ENCODE peak calls at places on chromosome 18, in four cellular contexts. Q is SK-N-SH, E is kidney, A is A549. Z is an unnamed sample.

GRCh38 chr18:26642461-26643348 is 94.4 kb upstream of the KCTD1 start:
- DNase-seq in Q (no peak), E (no peak), A (no peak), Z (no peak)

GRCh38 chr18:74951165-74951760 is 257.7 kb downstream of the PTGR3 start:
- DNase-seq in Q (no peak), E (peak; percentile 77), A (peak; percentile 9), Z (no peak)

GRCh38 chr18:3151379-3152264 is 68.1 kb downstream of the MYOM1 start:
- DNase-seq in Q (peak; percentile 64), E (no peak), A (peak; percentile 17), Z (no peak)

GRCh38 chr18:63867368-63867767 is 20.1 kb upstream of the SERPINB2 start:
- DNase-seq in Q (no peak), E (no peak), A (no peak), Z (no peak)

GRCh38 chr18:77984833-77985232 is 735.2 kb downstream of the GALR1 start:
- DNase-seq in Q (no peak), E (no peak), A (no peak), Z (no peak)

GRCh38 chr18:10397004-10397403 is 57.4 kb upstream of the APCDD1 start:
- DNase-seq in Q (no peak), E (no peak), A (no peak), Z (no peak)

GRCh38 chr18:65435529-65435928 is 315.3 kb upstream of the CDH7 start:
- DNase-seq in Q (no peak), E (no peak), A (no peak), Z (no peak)

GRCh38 chr18:67600181-67600631 is 83.7 kb upstream of the DSEL start:
- DNase-seq in Q (peak; percentile 60), E (no peak), A (no peak), Z (no peak)

GRCh38 chr18:58175122-58175687 is 131.2 kb downstream of the NEDD4L start:
- DNase-seq in Q (no peak), E (no peak), A (no peak), Z (no peak)

GRCh38 chr18:9613550-9614400 is 584 bp downstream of the PPP4R1 start:
- DNase-seq in Q (peak; percentile 80), E (peak; percentile 89), A (no peak), Z (peak; percentile 48)

GRCh38 chr18:36394486-36394885 is 97.0 kb downstream of the FHOD3 start:
- DNase-seq in Q (no peak), E (no peak), A (no peak), Z (no peak)

GRCh38 chr18:13541621-13542519 is 184.5 kb downstream of the FAM210A start:
- DNase-seq in Q (no peak), E (no peak), A (peak; percentile 4), Z (no peak)

GRCh38 chr18:5058768-5059539 is 138.1 kb downstream of the AKAIN1 start:
- DNase-seq in Q (no peak), E (no peak), A (no peak), Z (no peak)

GRCh38 chr18:46723856-46724415 is 32.9 kb downstream of the ST8SIA5 start:
- DNase-seq in Q (no peak), E (no peak), A (no peak), Z (no peak)

GRCh38 chr18:75456277-75456676 is 28.8 kb upstream of the SMIM21 start:
- DNase-seq in Q (no peak), E (no peak), A (no peak), Z (no peak)

GRCh38 chr18:79477711-79478483 is 82.2 kb downstream of the NFATC1 start:
- DNase-seq in Q (no peak), E (peak; percentile 55), A (no peak), Z (no peak)

GRCh38 chr18:44830551-44830950 is 149.9 kb downstream of the SETBP1 start:
- DNase-seq in Q (no peak), E (no peak), A (no peak), Z (no peak)

GRCh38 chr18:906416-907170 is 1.9 kb downstream of the ADCYAP1 start:
- DNase-seq in Q (peak; percentile 23), E (no peak), A (no peak), Z (no peak)

GRCh38 chr18:42296723-42297122 is 341.7 kb downstream of the PIK3C3 start:
- DNase-seq in Q (no peak), E (no peak), A (no peak), Z (no peak)

GRCh38 chr18:72544092-72544886 is at the start of gene CBLN2:
- DNase-seq in Q (peak; percentile 92), E (peak; percentile 69), A (peak; percentile 49), Z (peak; percentile 71)
- TF ChIP-seq CTCF in Q (peak; percentile 78), E (peak; percentile 62), A (peak; percentile 73), Z (peak; percentile 97)

GRCh38 chr18:62458346-62458745 is 64.5 kb upstream of the ZCCHC2 start:
- DNase-seq in Q (no peak), E (no peak), A (no peak), Z (no peak)
- TF ChIP-seq CTCF in Q (no peak), E (no peak), A (no peak), Z (no peak)

GRCh38 chr18:33201509-33201926 is 239.0 kb downstream of the CCDC178 start:
- DNase-seq in Q (peak; percentile 16), E (no peak), A (no peak), Z (no peak)
- TF ChIP-seq CTCF in Q (peak; percentile 63), E (peak; percentile 33), A (peak; percentile 14), Z (peak; percentile 75)

DNA sequence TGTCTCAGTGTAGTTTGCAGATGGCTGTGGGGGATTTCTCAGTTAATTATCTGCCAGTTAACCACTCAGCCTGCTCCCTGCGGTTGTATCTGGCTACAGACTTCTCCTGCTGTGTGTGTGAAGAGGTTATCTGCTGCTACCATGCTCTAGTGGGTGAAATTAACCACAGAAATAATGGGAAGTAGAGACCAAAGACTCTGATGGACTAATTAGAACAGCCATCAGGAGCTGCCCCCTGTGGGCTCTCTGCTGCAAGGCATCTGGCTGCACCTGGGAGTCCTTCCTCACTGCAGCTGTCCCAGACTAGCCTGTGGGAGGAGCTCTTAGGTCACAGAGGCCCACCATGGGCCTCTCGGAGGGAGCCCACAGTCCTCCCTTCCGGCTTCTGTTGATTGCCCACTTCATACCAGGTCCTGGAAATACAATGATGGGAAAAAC is 66.6 kb downstream of the CTIF start:
- DNase-seq in Q (peak; percentile 58), E (peak; percentile 31), A (no peak), Z (no peak)
- TF ChIP-seq CTCF in Q (peak; percentile 32), E (no peak), A (peak; percentile 42), Z (peak; percentile 52)

GRCh38 chr18:25561923-25562322 is 210.0 kb upstream of the ZNF521 start:
- DNase-seq in Q (peak; percentile 44), E (no peak), A (peak; percentile 2), Z (no peak)
- TF ChIP-seq CTCF in Q (peak; percentile 54), E (peak; percentile 24), A (no peak), Z (peak; percentile 67)

DNA sequence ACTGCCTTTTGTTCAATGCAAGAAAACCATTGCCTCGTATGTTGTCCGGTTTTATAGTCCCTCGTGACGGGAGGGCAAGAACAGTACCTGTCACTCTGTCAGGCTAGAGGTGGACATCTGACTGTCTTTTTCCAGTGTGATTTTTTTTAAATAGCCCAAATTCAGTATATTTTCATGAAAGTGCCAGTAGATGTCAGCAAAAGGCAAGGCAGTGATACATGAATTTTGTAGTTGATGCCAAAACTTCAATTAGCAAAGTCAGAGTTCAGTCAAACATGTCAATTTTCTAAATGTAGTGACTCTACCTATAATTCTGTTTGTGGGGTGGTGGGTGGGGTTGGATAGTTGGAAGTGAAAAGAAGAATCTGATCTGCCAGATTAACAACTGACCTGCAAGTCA is 296.0 kb upstream of the MC4R start:
- DNase-seq in Q (no peak), E (no peak), A (no peak), Z (no peak)
- TF ChIP-seq CTCF in Q (peak; percentile 36), E (no peak), A (no peak), Z (no peak)